ENCODE peak calls at places on chromosomes 6 and 20, in six cellular contexts. One of them, this sample, is unnamed.

GRCh38 chr6:169101036-169101805 is 152.4 kb downstream of the THBS2 start:
- DNase-seq in Panc1: no peak
- DNase-seq in HCT116: no peak
- DNase-seq in nephron progenitor cell: no peak
- DNase-seq in foreskin keratinocyte: no peak
- DNase-seq in ovary: no peak
- DNase-seq in this sample: no peak

GRCh38 chr6:85390105-85390728 is 59.7 kb upstream of the NT5E start:
- DNase-seq in HCT116: no peak
- DNase-seq in nephron progenitor cell: no peak
- DNase-seq in foreskin keratinocyte: peak
- DNase-seq in Panc1: no peak
- DNase-seq in ovary: no peak
- DNase-seq in this sample: peak

GRCh38 chr6:5302995-5303622 is 41.8 kb downstream of the FARS2 start:
- DNase-seq in HCT116: peak
- DNase-seq in Panc1: peak
- DNase-seq in foreskin keratinocyte: peak
- DNase-seq in ovary: no peak
- DNase-seq in nephron progenitor cell: peak
- DNase-seq in this sample: peak

GRCh38 chr20:44017905-44018683 is 103.4 kb downstream of the TOX2 start:
- DNase-seq in Panc1: peak
- DNase-seq in HCT116: peak
- DNase-seq in nephron progenitor cell: no peak
- DNase-seq in ovary: peak
- DNase-seq in foreskin keratinocyte: peak
- DNase-seq in this sample: peak

GRCh38 chr6:139540276-139540675 is 165.8 kb upstream of the CITED2 start:
- DNase-seq in ovary: no peak
- DNase-seq in nephron progenitor cell: no peak
- DNase-seq in Panc1: peak
- DNase-seq in foreskin keratinocyte: no peak
- DNase-seq in HCT116: no peak
- DNase-seq in this sample: no peak

GRCh38 chr20:2108987-2109386 is 7.4 kb downstream of the STK35 start:
- DNase-seq in nephron progenitor cell: no peak
- DNase-seq in HCT116: peak
- DNase-seq in ovary: no peak
- DNase-seq in Panc1: peak
- DNase-seq in foreskin keratinocyte: peak
- DNase-seq in this sample: peak

GRCh38 chr20:12575352-12576095 is 433.2 kb upstream of the SPTLC3 start:
- DNase-seq in foreskin keratinocyte: no peak
- DNase-seq in ovary: peak
- DNase-seq in nephron progenitor cell: no peak
- DNase-seq in HCT116: no peak
- DNase-seq in Panc1: no peak
- DNase-seq in this sample: peak

GRCh38 chr6:158769696-158770446 is 49.3 kb downstream of the EZR start:
- DNase-seq in foreskin keratinocyte: no peak
- DNase-seq in ovary: peak
- DNase-seq in nephron progenitor cell: no peak
- DNase-seq in HCT116: no peak
- DNase-seq in Panc1: no peak
- DNase-seq in this sample: no peak

GRCh38 chr6:30150151-30150550 is 10.9 kb downstream of the TRIM10 start:
- DNase-seq in foreskin keratinocyte: no peak
- DNase-seq in ovary: no peak
- DNase-seq in HCT116: no peak
- DNase-seq in nephron progenitor cell: no peak
- DNase-seq in Panc1: no peak
- DNase-seq in this sample: no peak

GRCh38 chr6:125117818-125118217 is 35.8 kb upstream of the TPD52L1 start:
- DNase-seq in Panc1: no peak
- DNase-seq in ovary: no peak
- DNase-seq in HCT116: no peak
- DNase-seq in nephron progenitor cell: no peak
- DNase-seq in foreskin keratinocyte: no peak
- DNase-seq in this sample: no peak

GRCh38 chr20:15310361-15310760 is 972.9 kb upstream of the FLRT3 start:
- DNase-seq in foreskin keratinocyte: no peak
- DNase-seq in ovary: no peak
- DNase-seq in HCT116: no peak
- DNase-seq in nephron progenitor cell: no peak
- DNase-seq in Panc1: no peak
- DNase-seq in this sample: no peak

GRCh38 chr6:154399097-154399496 is 42.5 kb upstream of the IPCEF1 start:
- DNase-seq in foreskin keratinocyte: no peak
- DNase-seq in ovary: no peak
- DNase-seq in Panc1: no peak
- DNase-seq in HCT116: no peak
- DNase-seq in nephron progenitor cell: no peak
- DNase-seq in this sample: no peak

GRCh38 chr6:129510930-129511329 is 199.0 kb downstream of the ARHGAP18 start:
- DNase-seq in Panc1: no peak
- DNase-seq in nephron progenitor cell: no peak
- DNase-seq in HCT116: no peak
- DNase-seq in foreskin keratinocyte: no peak
- DNase-seq in ovary: no peak
- DNase-seq in this sample: no peak

GRCh38 chr20:35630636-35631035 is 15.0 kb downstream of the SPAG4 start:
- DNase-seq in nephron progenitor cell: no peak
- DNase-seq in Panc1: no peak
- DNase-seq in HCT116: no peak
- DNase-seq in foreskin keratinocyte: no peak
- DNase-seq in ovary: no peak
- DNase-seq in this sample: no peak

GRCh38 chr6:161169690-161170089 is 104.2 kb downstream of the AGPAT4 start:
- DNase-seq in HCT116: no peak
- DNase-seq in Panc1: no peak
- DNase-seq in foreskin keratinocyte: peak
- DNase-seq in nephron progenitor cell: no peak
- DNase-seq in ovary: peak
- DNase-seq in this sample: peak

GRCh38 chr6:222468-222867 is 69.8 kb upstream of the DUSP22 start:
- DNase-seq in nephron progenitor cell: no peak
- DNase-seq in Panc1: no peak
- DNase-seq in foreskin keratinocyte: no peak
- DNase-seq in HCT116: no peak
- DNase-seq in ovary: no peak
- DNase-seq in this sample: no peak

GRCh38 chr20:17680128-17680835 is 1.8 kb downstream of the RRBP1 start:
- DNase-seq in Panc1: peak
- DNase-seq in nephron progenitor cell: peak
- DNase-seq in HCT116: no peak
- DNase-seq in foreskin keratinocyte: peak
- DNase-seq in ovary: peak
- DNase-seq in this sample: peak

GRCh38 chr6:170117111-170117972 is 173.5 kb downstream of the DLL1 start:
- DNase-seq in Panc1: no peak
- DNase-seq in ovary: peak
- DNase-seq in nephron progenitor cell: no peak
- DNase-seq in HCT116: no peak
- DNase-seq in foreskin keratinocyte: no peak
- DNase-seq in this sample: no peak

GRCh38 chr6:131199568-131200272 is 64.5 kb downstream of the AKAP7 start:
- DNase-seq in foreskin keratinocyte: peak
- DNase-seq in HCT116: peak
- DNase-seq in ovary: no peak
- DNase-seq in nephron progenitor cell: peak
- DNase-seq in Panc1: peak
- DNase-seq in this sample: peak

GRCh38 chr6:20953019-20953418 is 418.8 kb downstream of the CDKAL1 start:
- DNase-seq in HCT116: no peak
- DNase-seq in foreskin keratinocyte: no peak
- DNase-seq in ovary: no peak
- DNase-seq in Panc1: no peak
- DNase-seq in nephron progenitor cell: no peak
- DNase-seq in this sample: no peak

GRCh38 chr6:107576852-107577251 is 86.9 kb downstream of the SOBP start:
- DNase-seq in HCT116: no peak
- DNase-seq in Panc1: peak
- DNase-seq in ovary: no peak
- DNase-seq in nephron progenitor cell: no peak
- DNase-seq in foreskin keratinocyte: peak
- DNase-seq in this sample: no peak

GRCh38 chr20:43605715-43606114 is 15.0 kb downstream of the IFT52 start:
- DNase-seq in nephron progenitor cell: no peak
- DNase-seq in HCT116: no peak
- DNase-seq in Panc1: no peak
- DNase-seq in ovary: no peak
- DNase-seq in foreskin keratinocyte: no peak
- DNase-seq in this sample: no peak

GRCh38 chr20:46308258-46309157 is at the start of gene CDH22:
- DNase-seq in foreskin keratinocyte: no peak
- DNase-seq in ovary: peak
- DNase-seq in Panc1: no peak
- DNase-seq in HCT116: peak
- DNase-seq in nephron progenitor cell: peak
- DNase-seq in this sample: peak

GRCh38 chr20:3032624-3033023 is 10.8 kb upstream of the GNRH2 start:
- DNase-seq in Panc1: no peak
- DNase-seq in HCT116: no peak
- DNase-seq in foreskin keratinocyte: no peak
- DNase-seq in nephron progenitor cell: no peak
- DNase-seq in ovary: no peak
- DNase-seq in this sample: no peak

GRCh38 chr6:154822947-154823558 is 89.8 kb downstream of the SCAF8 start:
- DNase-seq in nephron progenitor cell: no peak
- DNase-seq in Panc1: no peak
- DNase-seq in ovary: no peak
- DNase-seq in foreskin keratinocyte: no peak
- DNase-seq in HCT116: no peak
- DNase-seq in this sample: no peak

GRCh38 chr6:15912505-15912767 is 216.4 kb upstream of the MYLIP start:
- DNase-seq in ovary: no peak
- DNase-seq in nephron progenitor cell: no peak
- DNase-seq in Panc1: no peak
- DNase-seq in HCT116: no peak
- DNase-seq in foreskin keratinocyte: no peak
- DNase-seq in this sample: no peak

DNA sequence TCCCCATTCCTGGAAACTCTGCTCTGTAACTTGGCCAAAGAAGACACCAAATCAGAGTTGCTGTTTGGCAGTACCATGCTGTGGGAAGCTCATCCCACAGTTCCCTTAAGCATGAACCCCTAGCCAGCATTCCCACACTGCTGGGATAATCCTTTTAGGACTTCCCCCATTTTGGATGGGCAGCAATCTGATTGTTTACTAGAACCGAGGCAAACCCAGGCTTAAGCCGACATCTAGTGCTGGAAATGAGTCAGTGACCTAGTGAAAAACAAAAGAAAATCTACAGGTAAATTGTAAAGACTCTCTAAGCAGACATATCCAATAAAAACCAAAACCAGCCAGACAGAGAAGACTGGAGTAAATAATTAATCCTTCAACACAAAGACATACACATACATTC is 5.2 kb downstream of the DNAH8 start:
- DNase-seq in HCT116: peak
- DNase-seq in Panc1: no peak
- DNase-seq in foreskin keratinocyte: no peak
- DNase-seq in nephron progenitor cell: no peak
- DNase-seq in ovary: no peak
- DNase-seq in this sample: no peak
- TF ChIP-seq CTCF in HCT116: peak
- TF ChIP-seq CTCF in Panc1: peak
- TF ChIP-seq CTCF in foreskin keratinocyte: peak
- TF ChIP-seq CTCF in nephron progenitor cell: no peak
- TF ChIP-seq CTCF in ovary: no peak
- TF ChIP-seq CTCF in this sample: peak

DNA sequence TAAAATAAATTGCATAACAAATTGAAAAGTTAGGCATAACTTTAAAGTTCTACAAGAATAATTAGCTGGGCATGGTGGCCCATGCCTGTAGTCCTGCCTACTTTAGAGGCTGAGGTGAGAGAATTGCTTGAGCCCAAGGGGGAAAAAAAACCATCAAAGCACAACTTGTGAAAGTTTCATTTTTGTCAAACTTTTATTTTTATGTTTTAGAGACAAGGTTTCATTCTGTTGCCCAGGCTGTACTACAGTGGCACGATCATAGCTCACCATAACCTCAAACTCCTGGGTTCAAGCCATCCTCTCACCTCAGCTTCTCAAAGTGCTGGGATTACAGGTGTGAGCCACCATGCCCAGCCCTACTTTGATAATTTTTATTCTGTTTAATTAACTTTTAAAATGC is 14.2 kb downstream of the KATNA1 start:
- DNase-seq in Panc1: no peak
- DNase-seq in foreskin keratinocyte: no peak
- DNase-seq in HCT116: no peak
- DNase-seq in nephron progenitor cell: no peak
- DNase-seq in ovary: no peak
- DNase-seq in this sample: no peak
- TF ChIP-seq CTCF in Panc1: no peak
- TF ChIP-seq CTCF in foreskin keratinocyte: no peak
- TF ChIP-seq CTCF in HCT116: no peak
- TF ChIP-seq CTCF in nephron progenitor cell: no peak
- TF ChIP-seq CTCF in ovary: no peak
- TF ChIP-seq CTCF in this sample: no peak

DNA sequence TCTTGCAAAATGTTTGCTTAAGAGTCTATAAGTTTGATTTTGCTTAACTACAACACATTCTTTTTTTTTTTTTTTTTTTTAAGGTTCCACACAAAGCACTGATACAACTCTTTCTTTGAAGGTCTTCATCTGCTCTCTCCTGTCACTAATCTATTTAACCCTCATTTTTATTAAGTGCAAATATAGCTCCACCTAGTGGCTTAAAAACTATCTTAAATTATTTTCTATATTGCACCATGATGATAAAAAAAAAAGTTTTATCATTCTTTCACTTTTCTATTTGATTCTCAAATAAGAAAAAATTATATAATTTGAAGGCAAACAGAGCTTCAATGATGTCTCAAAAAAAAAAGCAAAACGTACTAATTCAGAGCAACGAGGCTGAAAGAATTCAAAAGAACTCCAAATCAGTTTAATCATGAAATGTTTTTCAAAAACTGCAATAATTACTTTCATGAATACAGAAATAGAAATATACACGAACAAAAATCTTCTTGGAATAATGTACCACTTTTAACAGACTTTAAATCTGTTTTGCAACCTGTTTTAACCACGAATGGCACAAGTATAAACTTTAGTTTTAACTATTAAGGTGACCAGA is 12.8 kb downstream of the ESF1 start:
- DNase-seq in HCT116: no peak
- DNase-seq in Panc1: no peak
- DNase-seq in foreskin keratinocyte: no peak
- DNase-seq in nephron progenitor cell: no peak
- DNase-seq in ovary: no peak
- DNase-seq in this sample: peak
- TF ChIP-seq CTCF in HCT116: peak
- TF ChIP-seq CTCF in Panc1: peak
- TF ChIP-seq CTCF in foreskin keratinocyte: peak
- TF ChIP-seq CTCF in nephron progenitor cell: peak
- TF ChIP-seq CTCF in ovary: no peak
- TF ChIP-seq CTCF in this sample: peak

DNA sequence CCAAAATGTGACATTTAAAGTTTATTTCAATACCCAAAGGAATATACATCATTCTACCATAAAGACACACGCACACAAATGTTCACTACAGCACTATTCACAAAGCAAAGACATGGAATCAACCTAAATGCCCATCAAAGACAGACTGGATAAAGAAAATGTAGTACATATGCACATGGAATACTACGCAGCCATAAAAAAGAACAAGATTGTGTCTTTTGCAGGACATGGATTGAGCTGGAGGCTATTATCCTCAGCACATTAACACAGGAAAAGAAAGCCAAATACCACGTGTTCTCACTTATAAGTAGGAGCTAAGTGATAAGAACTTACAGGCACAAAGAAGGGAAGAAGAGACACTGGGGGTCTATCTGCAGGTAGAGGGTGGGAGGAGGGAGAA is 22.4 kb downstream of the ATP9A start:
- DNase-seq in ovary: no peak
- DNase-seq in nephron progenitor cell: no peak
- DNase-seq in Panc1: no peak
- DNase-seq in foreskin keratinocyte: no peak
- DNase-seq in HCT116: no peak
- DNase-seq in this sample: no peak
- TF ChIP-seq CTCF in ovary: no peak
- TF ChIP-seq CTCF in nephron progenitor cell: no peak
- TF ChIP-seq CTCF in Panc1: no peak
- TF ChIP-seq CTCF in foreskin keratinocyte: no peak
- TF ChIP-seq CTCF in HCT116: no peak
- TF ChIP-seq CTCF in this sample: no peak

This sample was measured in hepatocyte.